ENCODE peak calls at places on chromosomes 12 and 14, in eight cellular contexts. K is AG04449, E is Peyer's patch, W is tibial artery, G is fibroblast of lung, C is GM06990, H is left ventricle myocardium inferior, T is suprapubic skin. L is an unnamed sample.

GRCh38 chr12:116210131-116210530 is 67.4 kb downstream of the MED13L start:
- DNase-seq in K (peak), C (no peak), E (no peak), W (no peak), G (peak), H (no peak), T (no peak), L (no peak)

GRCh38 chr14:61280092-61280525 is 1.0 kb downstream of the TMEM30B start:
- DNase-seq in H (peak), G (no peak), W (no peak), C (no peak), E (no peak), K (no peak), T (peak), L (no peak)

GRCh38 chr14:81868172-81868571 is 334.5 kb upstream of the SEL1L start:
- DNase-seq in K (no peak), E (no peak), T (no peak), W (no peak), C (no peak), G (no peak), H (no peak), L (no peak)

GRCh38 chr12:88834226-88834625 is 254.0 kb upstream of the KITLG start:
- DNase-seq in C (no peak), E (no peak), T (no peak), G (peak), H (no peak), K (no peak), W (no peak), L (no peak)

GRCh38 chr12:20127401-20127800 is 240.9 kb upstream of the PDE3A start:
- DNase-seq in E (no peak), G (no peak), K (no peak), H (no peak), W (no peak), C (no peak), T (no peak), L (no peak)

GRCh38 chr12:43836455-43836989 is 641 bp downstream of the TMEM117 start:
- DNase-seq in E (no peak), W (no peak), G (peak), K (no peak), T (no peak), H (no peak), C (no peak), L (no peak)

GRCh38 chr12:86456241-86456640 is 200.1 kb upstream of the MGAT4C start:
- DNase-seq in T (no peak), G (no peak), K (no peak), H (no peak), C (no peak), E (no peak), W (no peak), L (no peak)

GRCh38 chr12:76010732-76011458 is 20.7 kb downstream of the PHLDA1 start:
- DNase-seq in K (no peak), C (no peak), E (no peak), G (peak), H (no peak), T (no peak), W (no peak), L (no peak)

GRCh38 chr14:93706360-93706955 is 81.8 kb downstream of the PRIMA1 start:
- DNase-seq in E (no peak), T (no peak), C (no peak), W (no peak), G (no peak), H (no peak), K (no peak), L (no peak)

GRCh38 chr12:53145383-53145782 is 35.1 kb upstream of the ZNF740 start:
- DNase-seq in H (no peak), G (no peak), W (no peak), E (no peak), K (no peak), C (no peak), T (no peak), L (peak)

GRCh38 chr14:95260537-95261440 is 58.9 kb downstream of the CLMN start:
- DNase-seq in E (no peak), K (peak), T (no peak), G (peak), W (no peak), C (no peak), H (peak), L (no peak)

DNA sequence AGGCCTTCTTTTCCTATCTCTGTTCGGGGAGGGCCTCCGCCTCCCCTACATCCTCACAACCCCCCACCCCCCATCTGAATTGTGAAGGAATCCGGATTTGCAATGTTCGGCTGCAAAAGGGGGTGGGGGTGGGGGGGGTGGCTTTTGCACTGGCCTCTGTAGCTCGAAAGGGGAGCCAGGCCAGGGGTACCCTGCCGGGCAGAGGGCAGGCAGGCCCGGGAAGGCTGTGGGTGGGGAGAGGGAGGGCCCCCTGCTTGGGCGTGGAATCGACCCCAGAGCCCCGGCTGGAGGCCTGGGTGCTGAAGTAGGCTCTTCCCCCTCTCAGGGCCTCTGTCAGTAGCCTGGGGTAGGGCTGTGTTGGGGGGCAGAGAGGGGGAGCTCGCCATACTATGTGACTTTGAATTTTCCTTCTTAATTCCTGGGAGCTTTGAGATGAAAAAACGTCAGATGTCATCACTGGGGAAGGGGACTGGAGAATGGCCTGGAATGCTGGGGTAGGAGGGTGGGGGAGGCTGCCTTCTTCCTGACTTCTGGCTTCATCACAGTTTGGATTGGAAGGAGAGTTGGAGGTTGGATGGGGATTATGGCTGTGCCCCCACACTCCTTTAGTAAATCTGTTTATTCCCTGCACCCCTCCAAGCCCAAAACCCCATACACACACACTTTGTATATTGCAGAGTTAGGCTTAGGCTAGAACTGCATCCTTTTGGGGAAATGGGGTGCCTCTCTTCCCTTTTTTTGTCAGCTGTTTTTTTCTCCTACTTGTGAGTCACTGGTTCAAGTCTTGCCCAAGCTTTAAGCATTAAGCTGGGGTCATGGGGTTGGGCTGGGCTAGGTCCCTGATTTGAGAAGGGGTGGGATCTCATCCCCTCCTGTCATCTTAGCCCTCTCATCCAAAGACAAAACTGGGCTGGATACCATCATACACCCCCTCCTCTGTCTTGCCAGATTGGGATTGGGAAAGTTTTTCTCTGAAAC is 1.3 kb downstream of the LRP1 start:
- DNase-seq in K (no peak), C (no peak), G (no peak), W (no peak), H (no peak), T (peak), E (no peak), L (no peak)
- H3K4me3 ChIP-seq in K (peak), C (no peak), G (peak), W (peak), H (peak), T (peak), E (peak), L (peak)

DNA sequence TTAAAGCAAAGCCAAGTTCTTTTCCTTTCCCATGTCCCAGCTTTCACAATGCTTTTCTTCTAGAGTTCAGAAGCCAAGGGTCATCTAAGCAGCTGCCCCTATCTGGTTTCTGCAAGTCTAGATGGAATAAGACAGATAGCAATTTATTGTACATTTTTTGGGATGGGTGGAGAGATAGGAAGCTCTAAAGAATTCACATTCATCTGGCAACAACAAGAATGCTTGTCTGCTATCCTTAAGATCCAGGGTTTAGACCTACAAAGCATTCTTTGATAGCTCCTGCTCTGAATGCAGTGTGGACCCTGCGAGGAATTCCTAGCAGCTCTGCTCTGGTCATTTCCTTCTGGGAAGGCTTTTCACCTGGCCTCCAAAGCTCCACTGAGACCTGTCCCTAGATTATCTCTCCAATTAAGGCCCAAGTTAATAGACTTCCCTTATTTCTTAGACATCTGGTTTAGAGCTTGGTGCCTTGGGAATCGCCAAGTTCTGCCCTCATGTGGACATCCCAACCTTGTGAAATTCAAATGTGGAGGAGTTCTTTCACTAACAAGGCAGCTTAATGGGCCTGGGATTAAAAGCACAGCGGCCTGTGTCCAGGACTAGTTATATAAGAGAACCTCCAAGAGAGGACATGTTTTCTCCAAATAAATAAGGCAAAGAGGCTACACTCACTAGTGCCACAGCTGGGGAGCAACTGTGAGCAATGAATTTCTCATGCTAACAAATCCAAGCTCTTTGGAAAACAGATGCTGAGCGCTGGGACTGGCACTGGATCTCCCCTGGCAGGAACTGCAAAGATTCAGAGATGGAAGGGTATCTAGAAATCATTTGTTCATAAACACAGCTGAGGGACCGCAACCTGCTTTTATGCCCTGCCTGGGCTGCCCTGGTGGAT is 384.5 kb upstream of the DDHD1 start:
- DNase-seq in K (no peak), W (no peak), H (no peak), T (no peak), G (no peak), C (no peak), E (no peak), L (no peak)
- TF ChIP-seq CTCF in K (no peak), W (no peak), H (no peak), T (no peak), G (peak), C (no peak), E (no peak), L (peak)

GRCh38 chr12:42587564-42588307 is 1.8 kb downstream of the PRICKLE1 start:
- DNase-seq in C (no peak), W (no peak), K (no peak), E (no peak), T (no peak), H (no peak), G (no peak), L (no peak)

GRCh38 chr12:42588308-42588836 is 1.2 kb downstream of the PRICKLE1 start:
- DNase-seq in T (no peak), G (no peak), C (no peak), W (no peak), E (no peak), H (no peak), K (no peak), L (no peak)

GRCh38 chr12:42590324-42590934 is 883 bp upstream of the PRICKLE1 start:
- DNase-seq in K (no peak), G (peak), H (peak), T (peak), W (peak), C (peak), E (no peak), L (no peak)

GRCh38 chr12:42588981-42589464 is 523 bp downstream of the PRICKLE1 start:
- DNase-seq in H (peak), E (no peak), K (no peak), W (peak), G (no peak), T (peak), C (peak), L (no peak)

GRCh38 chr12:42589465-42590323 is at the start of gene PRICKLE1:
- DNase-seq in G (peak), H (peak), T (peak), K (no peak), E (no peak), W (no peak), C (peak), L (no peak)
- H3K4me3 ChIP-seq in G (peak), H (peak), T (peak), K (peak), E (peak), W (peak), C (peak), L (peak)

DNA sequence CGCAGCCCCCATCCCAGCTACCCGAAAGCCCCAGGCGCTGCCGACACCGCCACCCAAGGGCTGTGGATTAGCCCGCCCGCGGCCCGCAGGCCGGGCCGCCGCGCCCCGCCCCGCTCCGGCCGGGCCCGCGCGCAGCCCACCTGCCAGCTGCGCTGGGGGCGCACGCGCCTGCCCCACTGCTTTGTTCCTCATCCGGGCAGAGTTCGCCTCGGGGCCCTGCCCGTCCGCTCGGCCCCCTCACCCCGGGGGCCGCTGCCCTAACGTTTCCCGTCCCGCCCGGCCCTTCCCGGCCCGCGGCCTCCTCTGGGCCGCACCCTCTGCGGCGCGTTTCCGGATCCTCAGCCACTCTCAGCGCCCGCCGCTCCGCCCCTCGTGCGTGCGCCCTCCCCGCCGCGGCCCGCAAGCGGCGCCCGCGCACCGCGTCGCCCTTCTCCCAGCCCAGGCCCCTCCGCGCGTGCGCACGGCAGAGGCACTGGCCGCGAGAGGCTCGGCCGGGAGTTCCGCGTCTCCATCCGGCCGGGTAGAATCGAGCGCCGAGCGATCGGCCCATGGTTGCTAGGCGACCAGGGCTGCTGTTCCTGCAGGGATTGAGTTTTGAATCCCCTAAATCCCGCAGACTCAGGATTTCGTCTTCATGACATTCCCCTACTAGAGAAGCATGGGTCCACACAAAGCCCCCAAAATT is at the start of gene PRDM4:
- DNase-seq in T (peak), W (peak), E (peak), K (peak), H (peak), G (peak), C (peak), L (peak)
- TF ChIP-seq CTCF in T (peak), W (peak), E (peak), K (no peak), H (peak), G (no peak), C (no peak), L (no peak)

GRCh38 chr12:118359541-118359915 is 13.2 kb downstream of the TAOK3 start:
- DNase-seq in H (no peak), W (no peak), G (no peak), C (no peak), E (peak), T (no peak), K (no peak), L (no peak)
- H3K4me3 ChIP-seq in H (no peak), W (no peak), G (no peak), C (peak), E (peak), T (no peak), K (no peak), L (no peak)

GRCh38 chr14:73761621-73762355 is 47.6 kb upstream of the PNMA1 start:
- DNase-seq in K (no peak), H (no peak), G (no peak), C (no peak), E (no peak), W (no peak), T (no peak), L (no peak)

GRCh38 chr14:73760598-73761586 is 46.7 kb upstream of the PNMA1 start:
- DNase-seq in W (no peak), H (no peak), G (no peak), K (no peak), T (no peak), C (no peak), E (no peak), L (no peak)

GRCh38 chr14:73758392-73759182 is 44.4 kb upstream of the PNMA1 start:
- DNase-seq in C (peak), K (no peak), W (peak), G (peak), T (peak), E (peak), H (peak), L (no peak)

GRCh38 chr14:73759183-73759713 is 45.1 kb upstream of the PNMA1 start:
- DNase-seq in K (no peak), G (peak), H (peak), T (peak), W (peak), C (peak), E (no peak), L (no peak)

DNA sequence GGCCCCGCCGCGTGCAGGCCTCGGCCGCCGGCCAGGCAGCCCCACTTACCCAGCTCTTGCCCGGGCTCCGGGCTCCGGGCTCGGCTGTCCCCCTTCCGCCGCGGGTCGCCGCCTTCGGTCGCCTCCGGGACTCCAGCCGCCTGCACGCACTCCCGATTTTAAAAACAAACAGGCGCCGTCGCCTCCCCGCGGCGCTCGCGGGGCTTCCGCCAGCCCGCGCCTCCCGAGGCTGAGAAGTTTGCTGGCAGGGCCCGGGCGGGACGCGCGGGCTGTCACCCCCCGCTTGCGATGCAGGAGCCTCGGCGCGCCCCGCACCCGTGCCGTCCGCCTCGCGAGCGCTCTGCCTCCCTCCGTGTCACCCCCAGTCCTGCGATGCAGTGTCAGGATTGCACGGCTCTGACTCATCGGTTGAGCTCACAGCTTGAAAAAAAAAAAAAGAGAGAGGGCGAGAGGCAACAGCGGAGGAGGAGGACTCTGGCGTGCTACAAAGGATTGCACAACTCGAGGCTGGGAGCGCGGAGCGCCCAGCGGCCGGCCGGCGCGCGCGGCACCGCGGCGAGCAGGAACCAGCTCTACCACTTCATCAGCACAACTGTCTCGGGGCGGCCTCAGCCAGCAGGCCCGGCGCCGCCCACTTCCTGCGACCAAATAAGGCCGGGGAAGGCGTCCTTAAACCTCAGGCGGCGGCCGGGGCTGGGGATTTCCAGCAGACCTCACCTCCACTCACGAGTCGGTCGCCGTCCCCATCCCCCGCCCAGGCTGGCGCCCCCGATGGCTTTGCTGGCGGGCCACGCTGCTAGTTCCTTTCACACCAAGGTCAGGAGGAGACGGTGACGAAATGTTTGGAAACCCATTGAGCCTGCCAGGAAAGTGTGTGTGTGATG is 45.8 kb upstream of the PNMA1 start:
- DNase-seq in W (peak), T (peak), C (peak), E (peak), G (peak), H (peak), K (peak), L (peak)
- TF ChIP-seq CTCF in W (peak), T (peak), C (no peak), E (peak), G (no peak), H (peak), K (no peak), L (no peak)

GRCh38 chr12:48176417-48176751 is 7.1 kb upstream of the CCDC184 start:
- DNase-seq in W (no peak), E (no peak), T (no peak), K (no peak), G (no peak), C (no peak), H (no peak), L (no peak)
- H3K4me3 ChIP-seq in W (no peak), E (no peak), T (no peak), K (no peak), G (no peak), C (no peak), H (no peak), L (no peak)

DNA sequence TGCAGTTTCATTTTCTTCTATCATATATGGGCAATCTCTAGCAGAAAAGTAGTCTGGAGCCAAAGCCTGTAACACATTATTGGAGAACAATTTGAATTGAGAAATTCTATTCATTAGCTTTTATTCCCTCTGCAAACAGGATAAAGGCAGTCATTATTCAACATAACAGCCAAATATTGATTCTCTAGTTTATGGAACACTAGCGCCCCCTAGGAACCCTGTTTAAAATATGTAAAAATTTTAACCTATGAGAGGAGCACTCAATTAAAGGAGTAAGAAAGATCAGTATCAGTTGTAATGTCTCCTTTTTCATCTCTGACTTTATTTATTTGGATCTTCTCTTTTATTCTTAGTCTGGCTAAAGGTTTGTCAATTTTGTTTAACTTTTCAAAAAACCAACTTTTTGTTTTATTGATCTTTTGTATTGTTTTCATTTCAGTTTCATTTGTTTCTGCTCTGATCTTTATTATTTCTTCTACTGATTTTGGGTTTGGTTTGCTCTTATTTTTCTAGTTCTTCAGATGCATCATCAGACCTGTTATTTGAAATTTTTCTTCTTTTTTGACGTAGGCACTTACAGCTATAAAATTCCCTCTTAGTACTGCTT is 4.8 kb upstream of the LMNTD1 start:
- DNase-seq in W (no peak), E (no peak), C (no peak), K (no peak), H (no peak), T (no peak), G (peak), L (no peak)
- TF ChIP-seq CTCF in W (no peak), E (no peak), C (peak), K (no peak), H (peak), T (no peak), G (peak), L (peak)

L was measured in AG09309.